ENCODE peak calls at places on chromosomes 3 and 15, in nine cellular contexts. B is PC-3, E is AG04450, U is hepatocyte, L is neural progenitor cell, Z is pancreas, V is heart left ventricle, N is IMR-90, P is fibroblast of lung. H is an unnamed sample.

GRCh38 chr15:39413558-39413957 is 167.3 kb upstream of the THBS1 start:
- DNase-seq in Z (no peak), N (peak; percentile 35), L (no peak), V (no peak), P (no peak), E (no peak), B (no peak), U (no peak), H (no peak)

GRCh38 chr3:73353661-73354217 is 271.0 kb downstream of the PDZRN3 start:
- DNase-seq in V (no peak), P (no peak), U (no peak), B (no peak), L (peak; percentile 12), N (peak; percentile 6), E (no peak), Z (no peak), H (no peak)

GRCh38 chr3:48685603-48686511 is at the start of gene NCKIPSD:
- DNase-seq in P (peak; percentile 76), B (peak; percentile 92), U (peak; percentile 96), Z (peak; percentile 82), L (peak; percentile 97), E (no peak), N (peak; percentile 69), V (peak; percentile 96), H (peak; percentile 81)

GRCh38 chr3:14602804-14603644 is 48.5 kb upstream of the CCDC174 start:
- DNase-seq in N (no peak), U (peak; percentile 51), P (no peak), B (peak; percentile 11), E (no peak), L (peak; percentile 80), Z (no peak), V (no peak), H (no peak)

GRCh38 chr3:194906970-194907629 is 221.4 kb downstream of the FAM43A start:
- DNase-seq in N (no peak), Z (no peak), B (no peak), V (no peak), L (no peak), E (no peak), P (no peak), U (no peak), H (no peak)

GRCh38 chr3:183253961-183254815 is 1.1 kb downstream of the B3GNT5 start:
- DNase-seq in U (peak; percentile 73), B (peak; percentile 48), L (peak; percentile 79), Z (peak; percentile 44), E (no peak), P (no peak), V (peak; percentile 78), N (peak; percentile 12), H (no peak)

GRCh38 chr3:12954891-12955650 is 113.7 kb upstream of the RPL32 start:
- DNase-seq in V (peak; percentile 92), P (peak; percentile 36), U (peak; percentile 49), N (no peak), B (no peak), L (no peak), Z (peak; percentile 74), E (no peak), H (peak; percentile 26)

GRCh38 chr15:53401503-53401902 is 358.0 kb downstream of the WDR72 start:
- DNase-seq in P (no peak), U (no peak), B (no peak), N (no peak), L (no peak), E (no peak), V (no peak), Z (no peak), H (no peak)

GRCh38 chr3:48561045-48561736 is 2.4 kb downstream of the UCN2 start:
- DNase-seq in P (peak; percentile 63), E (no peak), V (peak; percentile 77), N (peak; percentile 64), U (peak; percentile 71), B (no peak), L (peak; percentile 89), Z (no peak), H (no peak)

GRCh38 chr3:107740992-107741896 is 218.5 kb downstream of the BBX start:
- DNase-seq in V (no peak), Z (no peak), N (peak; percentile 45), E (no peak), B (peak; percentile 61), P (peak; percentile 63), U (no peak), L (no peak), H (peak; percentile 14)

GRCh38 chr3:128286691-128287090 is 133.4 kb downstream of the EEFSEC start:
- DNase-seq in V (no peak), U (no peak), N (no peak), E (no peak), Z (no peak), L (no peak), P (no peak), B (no peak), H (no peak)

GRCh38 chr15:25134546-25134945 is 179.8 kb downstream of the SNRPN start:
- DNase-seq in P (peak; percentile 4), E (peak; percentile 2), N (peak; percentile 14), L (peak; percentile 4), V (no peak), Z (no peak), B (no peak), U (peak; percentile 20), H (no peak)

GRCh38 chr3:4515896-4516295 is 22.7 kb downstream of the ITPR1 start:
- DNase-seq in E (no peak), V (no peak), P (no peak), L (no peak), U (no peak), Z (no peak), B (peak; percentile 24), N (no peak), H (no peak)

GRCh38 chr15:90001683-90002427 is 731 bp downstream of the ZNF710 start:
- DNase-seq in E (no peak), P (peak; percentile 75), B (peak; percentile 43), Z (peak; percentile 64), N (peak; percentile 58), V (peak; percentile 76), L (peak; percentile 79), U (peak; percentile 82), H (peak; percentile 75)

DNA sequence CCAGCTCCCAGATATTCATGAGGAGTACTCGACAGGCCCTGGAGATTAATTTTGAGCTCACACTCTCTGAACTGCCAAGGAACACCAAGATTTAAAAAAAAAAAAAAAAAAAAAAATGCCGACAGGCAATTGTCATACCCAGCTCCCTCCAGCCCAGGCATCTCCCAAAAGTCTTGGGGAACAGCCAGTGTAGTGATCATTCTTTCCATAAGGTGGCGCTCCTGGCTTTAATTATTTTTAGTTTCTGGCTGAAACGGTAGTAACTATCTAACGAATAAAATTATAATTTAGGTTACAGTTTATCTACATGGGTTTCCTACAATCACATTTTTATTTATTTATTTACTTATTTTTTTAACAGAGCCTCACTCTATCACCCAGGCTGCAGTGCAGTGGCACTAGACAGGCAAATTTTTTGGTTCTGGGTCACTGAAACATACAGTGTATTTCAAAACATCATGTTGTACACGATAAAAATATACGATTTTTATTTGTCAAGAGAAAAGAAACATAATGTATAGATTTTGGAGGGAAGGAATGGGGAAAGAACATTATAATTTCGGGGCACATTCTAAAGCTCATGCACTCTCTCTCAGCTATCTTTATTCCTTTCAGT is 157.3 kb downstream of the ADAMTS9 start:
- DNase-seq in L (peak; percentile 79), V (no peak), E (no peak), B (peak; percentile 62), N (peak; percentile 50), P (peak; percentile 69), U (peak; percentile 79), Z (peak; percentile 34), H (peak; percentile 39)
- TF ChIP-seq CTCF in L (peak; percentile 82), V (peak; percentile 60), E (peak; percentile 76), B (peak; percentile 44), N (peak; percentile 70), P (peak; percentile 65), U (peak; percentile 77), Z (peak; percentile 43), H (peak; percentile 70)

GRCh38 chr3:50599716-50600118 is 11.9 kb downstream of the CISH start:
- DNase-seq in V (no peak), Z (no peak), U (no peak), B (no peak), E (no peak), P (no peak), L (no peak), N (no peak), H (no peak)

GRCh38 chr3:50599115-50599715 is 12.4 kb downstream of the CISH start:
- DNase-seq in Z (no peak), V (no peak), E (no peak), B (no peak), U (no peak), N (no peak), L (no peak), P (no peak), H (no peak)

GRCh38 chr3:50600141-50600753 is 11.3 kb downstream of the CISH start:
- DNase-seq in Z (peak; percentile 57), V (no peak), P (no peak), N (no peak), E (no peak), U (no peak), B (no peak), L (no peak), H (no peak)

GRCh38 chr3:50602675-50603191 is 8.8 kb downstream of the CISH start:
- DNase-seq in B (peak; percentile 58), Z (peak; percentile 62), P (no peak), U (peak; percentile 50), L (no peak), E (no peak), N (no peak), V (no peak), H (no peak)

GRCh38 chr3:50600841-50601591 is 10.6 kb downstream of the CISH start:
- DNase-seq in U (peak; percentile 96), P (peak; percentile 98), L (no peak), N (peak; percentile 95), V (peak; percentile 97), Z (peak; percentile 100), B (peak; percentile 92), E (peak; percentile 89), H (peak; percentile 87)
- H3K27ac ChIP-seq in U (peak overlapping the region; percentile 97), P (peak overlapping the region; percentile 85), L (no peak overlapping the region), N (peak overlapping the region; percentile 97), V (peak overlapping the region; percentile 93), Z (peak overlapping the region; percentile 97), B (peak overlapping the region; percentile 36), E (peak overlapping the region; percentile 100), H (peak overlapping the region; percentile 99)

DNA sequence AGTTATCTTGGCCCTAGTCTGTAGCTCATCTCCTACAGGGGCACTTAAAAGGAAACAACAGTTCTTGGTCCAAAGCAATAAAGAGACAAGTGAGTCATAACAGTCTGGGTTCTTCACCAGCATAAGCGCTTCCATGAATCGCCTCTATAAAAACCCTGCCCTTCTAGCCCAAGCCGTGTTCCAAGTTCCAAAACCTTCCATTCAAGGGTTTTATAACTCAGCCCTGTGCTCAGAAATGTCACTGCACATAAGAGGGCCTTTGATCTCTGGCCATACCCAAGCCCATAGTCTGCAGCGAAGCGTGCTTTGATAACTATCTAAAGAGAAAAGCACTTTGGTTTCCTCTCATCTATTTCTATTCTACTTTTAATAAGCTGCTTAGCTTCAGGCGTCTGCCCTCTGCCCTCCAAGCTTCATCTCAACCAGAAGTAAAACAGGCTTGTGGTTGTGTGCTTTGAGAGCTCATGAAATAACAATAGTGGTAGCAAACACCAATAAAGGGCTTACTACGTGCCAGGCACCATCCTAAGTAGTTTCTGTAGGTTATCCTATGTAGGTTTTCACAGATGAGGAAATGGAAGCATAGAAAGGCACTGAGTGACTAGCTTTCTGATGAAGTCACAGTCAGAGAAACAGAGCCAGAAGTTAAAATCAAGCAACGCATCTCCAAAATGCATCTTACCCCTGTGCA is 64.0 kb upstream of the AKAP13 start:
- DNase-seq in P (peak; percentile 26), V (no peak), U (peak; percentile 59), E (no peak), Z (no peak), L (peak; percentile 68), B (peak; percentile 39), N (peak; percentile 53), H (no peak)
- TF ChIP-seq CTCF in P (no peak), V (no peak), U (no peak), E (no peak), Z (no peak), L (no peak), B (no peak), N (no peak), H (no peak)

GRCh38 chr3:116701070-116701469 is 8.5 kb upstream of the TUSC7 start:
- DNase-seq in L (no peak), V (no peak), B (no peak), Z (no peak), P (no peak), N (no peak), U (no peak), E (no peak), H (no peak)
- H3K27ac ChIP-seq in L (no peak overlapping the region), V (no peak overlapping the region), B (no peak overlapping the region), Z (no peak overlapping the region), P (no peak overlapping the region), N (no peak overlapping the region), U (no peak overlapping the region), E (no peak overlapping the region), H (no peak overlapping the region)